ENCODE peak calls at places on chromosomes 12 and 14, in six cellular contexts. L is right cardiac atrium, B is mammary epithelial cell, X is right atrium auricular region, E is breast epithelium, D is RWPE1. Q is an unnamed sample.

GRCh38 chr14:103830511-103831270 is 16.7 kb downstream of the PPP1R13B start:
- DNase-seq in L (no peak), B (no peak), X (no peak), E (no peak), D (no peak), Q (no peak)

GRCh38 chr12:106281056-106281782 is 21.3 kb upstream of the TCP11L2 start:
- DNase-seq in L (no peak), B (no peak), X (no peak), E (no peak), D (no peak), Q (no peak)

GRCh38 chr14:33709286-33709685 is 241.6 kb downstream of the EGLN3 start:
- DNase-seq in L (no peak), B (no peak), X (no peak), E (no peak), D (no peak), Q (no peak)

GRCh38 chr12:109255377-109255776 is 53.7 kb downstream of the FOXN4 start:
- DNase-seq in L (no peak), B (no peak), X (no peak), E (no peak), D (no peak), Q (peak)

GRCh38 chr14:79997509-79998210 is 213.6 kb downstream of the DIO2 start:
- DNase-seq in L (no peak), B (no peak), X (no peak), E (no peak), D (no peak), Q (no peak)

GRCh38 chr12:2477009-2477766 is 317.6 kb upstream of the FKBP4 start:
- DNase-seq in L (no peak), B (no peak), X (no peak), E (no peak), D (no peak), Q (no peak)

GRCh38 chr14:104223101-104223809 is 84.9 kb downstream of the KIF26A start:
- DNase-seq in L (peak), B (no peak), X (no peak), E (no peak), D (no peak), Q (no peak)

GRCh38 chr12:109885616-109886015 is 5.3 kb upstream of the GLTP start:
- DNase-seq in L (no peak), B (peak), X (no peak), E (no peak), D (no peak), Q (no peak)

GRCh38 chr14:94907626-94908261 is 137.8 kb upstream of the GSC start:
- DNase-seq in L (peak), B (no peak), X (no peak), E (no peak), D (no peak), Q (no peak)

GRCh38 chr12:106239951-106240335 is 7.9 kb downstream of the CKAP4 start:
- DNase-seq in L (no peak), B (no peak), X (peak), E (no peak), D (no peak), Q (no peak)

GRCh38 chr14:49401373-49401772 is 184.8 kb downstream of the RPS29 start:
- DNase-seq in L (no peak), B (no peak), X (no peak), E (no peak), D (no peak), Q (no peak)

GRCh38 chr12:71799105-71799504 is 40.5 kb upstream of the TBC1D15 start:
- DNase-seq in L (no peak), B (peak), X (no peak), E (no peak), D (peak), Q (no peak)

GRCh38 chr12:57941165-57941894 is at the start of gene ATP23:
- DNase-seq in L (peak), B (peak), X (peak), E (peak), D (peak), Q (peak)

GRCh38 chr14:72686101-72686500 is 207.8 kb downstream of the DPF3 start:
- DNase-seq in L (no peak), B (no peak), X (no peak), E (no peak), D (no peak), Q (no peak)

GRCh38 chr14:24113801-24114535 is 609 bp upstream of the DCAF11 start:
- DNase-seq in L (peak), B (peak), X (peak), E (peak), D (peak), Q (peak)

GRCh38 chr12:121005346-121005815 is 10.9 kb downstream of the C12orf43 start:
- DNase-seq in L (no peak), B (peak), X (no peak), E (no peak), D (no peak), Q (no peak)

GRCh38 chr14:52067873-52068740 is 752 bp downstream of the NID2 start:
- DNase-seq in L (peak), B (no peak), X (no peak), E (no peak), D (no peak), Q (no peak)

GRCh38 chr12:94073441-94074051 is 74.8 kb upstream of the PLXNC1 start:
- DNase-seq in L (peak), B (no peak), X (peak), E (no peak), D (no peak), Q (peak)

GRCh38 chr12:95473440-95473946 is 459 bp upstream of the METAP2 start:
- DNase-seq in L (peak), B (peak), X (no peak), E (peak), D (peak), Q (peak)

GRCh38 chr12:27324452-27324999 is 8.1 kb upstream of the BMAL2 start:
- DNase-seq in L (no peak), B (no peak), X (no peak), E (no peak), D (no peak), Q (no peak)

GRCh38 chr14:103897075-103897947 is 30.9 kb upstream of the TDRD9 start:
- DNase-seq in L (no peak), B (no peak), X (no peak), E (no peak), D (no peak), Q (no peak)

GRCh38 chr14:51086044-51086443 is 8.9 kb downstream of the TRIM9 start:
- DNase-seq in L (no peak), B (no peak), X (no peak), E (no peak), D (no peak), Q (no peak)

GRCh38 chr14:45891417-45892080 is 638.5 kb upstream of the MIS18BP1 start:
- DNase-seq in L (peak), B (peak), X (no peak), E (no peak), D (peak), Q (no peak)

GRCh38 chr14:91606851-91607250 is 96.7 kb upstream of the PPP4R3A start:
- DNase-seq in L (no peak), B (peak), X (no peak), E (no peak), D (peak), Q (no peak)

GRCh38 chr14:96959992-96960391 is 162.8 kb downstream of the VRK1 start:
- DNase-seq in L (no peak), B (no peak), X (no peak), E (no peak), D (no peak), Q (no peak)

DNA sequence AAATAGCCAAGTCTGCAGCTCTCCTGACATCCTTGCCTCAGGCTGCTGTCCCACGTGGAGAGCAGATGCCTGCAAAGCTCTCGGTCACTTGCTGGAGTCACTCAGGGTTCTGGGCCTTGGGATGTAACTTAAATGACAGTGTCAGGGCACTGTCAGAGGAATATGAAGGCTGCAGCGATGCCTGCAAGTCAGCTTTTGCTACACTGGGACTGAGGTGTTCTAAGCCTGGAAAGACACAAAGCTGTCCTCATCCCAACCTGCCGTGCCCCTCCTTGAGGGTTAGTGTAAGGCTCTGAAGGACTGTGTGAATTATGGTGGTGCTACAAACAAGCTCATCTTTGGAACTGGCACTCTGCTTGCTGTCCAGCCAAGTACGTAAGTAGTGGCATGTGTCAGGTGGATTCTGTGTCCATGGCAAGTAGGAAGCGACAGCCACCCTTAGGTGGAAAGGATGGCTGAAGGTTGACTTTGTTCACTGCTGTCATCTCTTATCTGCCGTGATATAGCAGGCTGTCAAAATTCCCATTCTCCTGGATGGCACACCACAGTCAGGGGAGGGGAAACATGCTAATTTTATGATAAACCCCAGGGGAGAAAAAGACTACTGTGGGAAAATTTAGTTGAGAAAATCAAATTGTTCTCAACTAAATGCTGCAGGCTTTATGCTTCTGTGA is 79.9 kb downstream of the DAD1 start:
- DNase-seq in L (no peak), B (no peak), X (no peak), E (no peak), D (no peak), Q (no peak)
- H3K27ac ChIP-seq in L (peak), B (no peak), X (peak), E (no peak), D (no peak), Q (no peak)

GRCh38 chr14:43184540-43184939 is 1322.5 kb downstream of the FSCB start:
- DNase-seq in L (no peak), B (no peak), X (no peak), E (no peak), D (no peak), Q (no peak)
- H3K27ac ChIP-seq in L (no peak), B (no peak), X (no peak), E (no peak), D (no peak), Q (no peak)

DNA sequence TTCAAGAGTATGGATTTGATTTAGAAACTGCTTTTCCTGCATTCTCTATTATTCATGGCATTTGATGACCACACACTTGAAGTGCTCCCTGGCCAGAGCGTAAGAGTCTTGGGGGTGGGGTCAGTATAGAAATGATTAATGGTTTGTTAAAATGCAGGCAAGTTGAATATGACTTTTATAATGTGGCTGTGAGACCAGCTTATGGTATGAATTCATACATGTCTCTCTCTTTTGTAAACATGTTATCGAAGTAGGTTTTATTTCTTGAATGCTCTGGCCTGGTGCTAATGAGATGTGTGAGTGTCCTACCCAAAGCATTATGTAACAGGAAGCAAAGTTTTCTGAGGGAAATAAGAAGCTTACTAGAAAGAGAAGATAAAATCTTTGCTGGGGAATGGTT is 289.6 kb downstream of the RAD51B start:
- DNase-seq in L (no peak), B (no peak), X (no peak), E (no peak), D (no peak), Q (no peak)
- H3K27ac ChIP-seq in L (no peak), B (no peak), X (no peak), E (no peak), D (no peak), Q (no peak)

DNA sequence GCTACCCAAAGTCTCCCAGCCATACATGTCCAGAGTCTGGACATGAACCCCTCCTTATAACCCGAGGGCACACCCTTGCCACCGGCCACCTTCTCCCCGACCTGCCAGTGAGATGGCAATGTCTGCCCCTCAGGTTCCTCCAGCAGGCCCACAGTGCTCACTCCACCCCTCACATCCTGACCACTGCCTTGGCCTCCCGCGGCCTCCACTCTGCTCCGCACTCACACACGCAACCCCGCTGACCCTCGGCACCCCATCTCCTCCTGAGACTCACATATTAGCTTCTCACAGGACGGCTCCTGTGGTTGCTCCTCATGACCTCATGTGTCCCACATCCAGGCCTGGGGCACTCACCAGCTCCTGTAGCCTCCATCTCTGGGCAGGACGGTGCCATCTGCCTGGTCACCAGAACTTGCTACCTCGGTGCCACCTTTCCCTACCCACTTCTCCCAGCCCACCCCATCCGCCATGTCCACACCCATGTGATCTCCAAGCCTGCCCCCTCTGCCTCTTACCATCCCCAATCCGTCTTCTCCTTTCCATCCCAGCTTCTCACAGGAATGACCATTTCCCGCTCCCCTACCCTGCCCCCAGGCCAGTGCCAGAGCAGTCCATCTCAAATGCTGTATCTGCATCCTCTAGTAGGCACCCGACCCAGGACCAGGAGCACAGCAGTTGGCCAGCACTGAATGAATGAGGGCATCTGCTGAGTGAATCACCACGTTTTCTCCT is 198.6 kb upstream of the DIO3 start:
- DNase-seq in L (no peak), B (no peak), X (no peak), E (peak), D (no peak), Q (no peak)
- H3K27ac ChIP-seq in L (no peak), B (no peak), X (no peak), E (peak), D (no peak), Q (no peak)

GRCh38 chr14:77375973-77376372 is 921 bp downstream of the TMED8 start:
- DNase-seq in L (no peak), B (no peak), X (no peak), E (no peak), D (no peak), Q (no peak)

GRCh38 chr14:77376380-77376770 is 519 bp downstream of the TMED8 start:
- DNase-seq in L (peak), B (no peak), X (peak), E (no peak), D (no peak), Q (peak)

GRCh38 chr14:77375164-77375950 is 1.5 kb downstream of the TMED8 start:
- DNase-seq in L (no peak), B (no peak), X (no peak), E (no peak), D (no peak), Q (no peak)

GRCh38 chr14:77369280-77369679 is 7.6 kb downstream of the TMED8 start:
- DNase-seq in L (no peak), B (no peak), X (no peak), E (no peak), D (no peak), Q (no peak)

DNA sequence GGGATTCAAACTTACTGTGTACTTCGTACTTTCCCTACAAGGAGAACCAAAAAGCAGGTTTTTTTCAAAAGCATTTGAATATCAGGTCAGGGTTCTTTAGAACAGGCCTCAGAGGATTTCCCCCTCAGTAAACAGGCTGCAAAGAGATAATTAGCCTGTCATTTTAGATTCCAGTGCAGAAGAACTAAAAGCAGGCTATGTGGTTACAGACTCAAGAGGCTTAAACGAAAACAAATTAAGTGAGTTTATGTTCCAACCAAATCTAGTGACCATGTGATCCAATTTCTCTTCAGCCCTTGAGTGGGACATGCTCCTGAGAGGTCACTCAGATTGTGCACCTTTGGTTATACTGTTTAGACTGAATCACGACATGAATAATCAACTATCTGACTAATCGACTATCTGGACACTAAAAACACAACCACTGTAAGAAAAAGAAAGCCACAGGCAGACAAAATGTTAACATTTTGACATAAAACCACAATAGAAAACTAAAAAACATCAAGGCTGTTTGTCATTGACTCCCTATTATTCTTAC is 4.5 kb downstream of the TMED8 start:
- DNase-seq in L (no peak), B (no peak), X (no peak), E (no peak), D (no peak), Q (no peak)
- H3K27ac ChIP-seq in L (no peak), B (no peak), X (no peak), E (no peak), D (no peak), Q (no peak)